ENCODE peak calls at places on chromosome 15, in seven cellular contexts. R, Q, U, N, D, E and L are unnamed samples.

GRCh38 chr15:34725565-34725964 is 29.2 kb downstream of the GJD2 start:
- DNase-seq in U (no peak), R (no peak), E (no peak), Q (no peak), D (no peak), N (no peak), L (no peak)

GRCh38 chr15:70580958-70581357 is 182.4 kb downstream of the UACA start:
- DNase-seq in D (no peak), R (no peak), Q (no peak), N (no peak), U (peak; percentile 28), E (no peak), L (no peak)

GRCh38 chr15:35886765-35887164 is 340.8 kb upstream of the DPH6 start:
- DNase-seq in E (no peak), D (no peak), R (no peak), N (no peak), U (no peak), Q (no peak), L (no peak)

GRCh38 chr15:74830868-74831267 is 4.4 kb downstream of the CPLX3 start:
- DNase-seq in N (no peak), Q (no peak), R (no peak), U (no peak), D (no peak), E (no peak), L (no peak)

GRCh38 chr15:89998141-89998661 is 2.9 kb upstream of the ZNF710 start:
- DNase-seq in R (no peak), E (no peak), D (no peak), N (peak; percentile 85), U (no peak), Q (no peak), L (peak; percentile 79)

GRCh38 chr15:61748529-61748928 is 311.7 kb downstream of the VPS13C start:
- DNase-seq in Q (no peak), U (no peak), D (no peak), E (no peak), R (no peak), N (no peak), L (no peak)

GRCh38 chr15:80929225-80929624 is 60.4 kb downstream of the MESD start:
- DNase-seq in U (no peak), Q (no peak), E (no peak), N (no peak), R (no peak), D (no peak), L (no peak)

GRCh38 chr15:27250223-27250622 is 279.2 kb downstream of the GABRG3 start:
- DNase-seq in R (no peak), E (no peak), D (no peak), U (no peak), Q (no peak), N (no peak), L (no peak)

GRCh38 chr15:70427531-70428120 is 329.9 kb upstream of the TLE3 start:
- DNase-seq in U (no peak), E (no peak), D (no peak), Q (no peak), N (no peak), R (no peak), L (no peak)

GRCh38 chr15:24856397-24857093 is 98.2 kb upstream of the SNRPN start:
- DNase-seq in R (no peak), Q (no peak), E (no peak), N (no peak), D (no peak), U (no peak), L (no peak)

GRCh38 chr15:66535056-66535455 is 29.9 kb downstream of the ZWILCH start:
- DNase-seq in E (no peak), U (no peak), R (no peak), Q (no peak), N (no peak), D (no peak), L (no peak)

GRCh38 chr15:87816811-87817210 is 439.7 kb downstream of the NTRK3 start:
- DNase-seq in Q (no peak), R (no peak), U (no peak), D (no peak), E (no peak), N (no peak), L (peak; percentile 78)

GRCh38 chr15:50864876-50865275 is 43.6 kb upstream of the AP4E1 start:
- DNase-seq in E (no peak), Q (no peak), U (no peak), R (no peak), D (no peak), N (no peak), L (no peak)

GRCh38 chr15:94934440-94934839 is 703.1 kb downstream of the MCTP2 start:
- DNase-seq in U (no peak), E (no peak), Q (no peak), N (no peak), R (no peak), D (no peak), L (no peak)

GRCh38 chr15:73915085-73915484 is 11.2 kb upstream of the LOXL1 start:
- DNase-seq in D (no peak), R (no peak), Q (no peak), N (peak; percentile 69), E (no peak), U (no peak), L (no peak)

GRCh38 chr15:81261172-81261808 is 62.7 kb downstream of the STARD5 start:
- DNase-seq in N (no peak), Q (no peak), E (no peak), U (no peak), D (no peak), R (no peak), L (no peak)

GRCh38 chr15:101063891-101064794 is 145.0 kb downstream of the LRRK1 start:
- DNase-seq in R (no peak), Q (peak; percentile 58), N (no peak), E (no peak), U (peak; percentile 59), D (no peak), L (peak; percentile 64)

GRCh38 chr15:37794947-37795346 is 139.5 kb upstream of the TMCO5A start:
- DNase-seq in N (no peak), U (no peak), D (no peak), R (no peak), E (no peak), Q (no peak), L (no peak)

GRCh38 chr15:23857028-23857641 is 170.0 kb upstream of the NDN start:
- DNase-seq in D (no peak), Q (no peak), U (no peak), N (peak; percentile 74), R (no peak), E (no peak), L (no peak)

GRCh38 chr15:80404719-80405553 is 754 bp downstream of the ARNT2 start:
- DNase-seq in D (no peak), R (no peak), Q (peak; percentile 68), N (no peak), E (no peak), U (no peak), L (no peak)